ENCODE peak calls at places on chromosomes 1 and 21, in four cellular contexts. K is GM10248, I is astrocyte of the spinal cord, L is fibroblast of the conjunctiva. W is an unnamed sample.
A peak's percentile ranks its signal among the peaks of the same experiment; 100 is the strongest.

GRCh38 chr1:71089536-71090270 is 8.9 kb upstream of the ZRANB2 start:
- DNase-seq in L (peak; percentile 57), I (peak; percentile 71), K (no peak), W (no peak)

GRCh38 chr1:112904071-112904830 is 51.7 kb downstream of the SLC16A1 start:
- DNase-seq in L (peak; percentile 31), K (no peak), I (peak; percentile 63), W (no peak)

GRCh38 chr1:34929853-34930701 is 627 bp upstream of the DLGAP3 start:
- DNase-seq in I (no peak), L (no peak), K (no peak), W (no peak)

GRCh38 chr1:7356079-7356478 is 415.0 kb upstream of the VAMP3 start:
- DNase-seq in L (no peak), I (no peak), K (no peak), W (no peak)

GRCh38 chr1:46246548-46247432 is 773 bp upstream of the RAD54L start:
- DNase-seq in K (peak; percentile 40), I (no peak), L (peak; percentile 18), W (peak; percentile 41)

GRCh38 chr1:66176012-66176715 is 357.8 kb upstream of the SGIP1 start:
- DNase-seq in L (no peak), K (no peak), I (peak; percentile 12), W (no peak)

GRCh38 chr1:100904528-100904927 is 8.6 kb downstream of the SLC30A7 start:
- DNase-seq in K (no peak), L (no peak), I (no peak), W (no peak)

GRCh38 chr1:23639460-23639859 is 52.1 kb upstream of the RPL11 start:
- DNase-seq in L (no peak), I (no peak), K (no peak), W (no peak)

GRCh38 chr1:230144765-230145504 is 77.9 kb downstream of the GALNT2 start:
- DNase-seq in I (no peak), K (no peak), L (no peak), W (no peak)

GRCh38 chr1:115837762-115838421 is 3.0 kb downstream of the NHLH2 start:
- DNase-seq in L (no peak), K (no peak), I (no peak), W (no peak)

GRCh38 chr1:61839702-61840101 is 97.4 kb downstream of the PATJ start:
- DNase-seq in L (no peak), K (no peak), I (peak; percentile 73), W (no peak)

GRCh38 chr21:41601573-41602371 is 93.8 kb upstream of the TMPRSS2 start:
- DNase-seq in L (no peak), K (no peak), I (no peak), W (no peak)

GRCh38 chr1:151371744-151372410 is 628 bp downstream of the SELENBP1 start:
- DNase-seq in I (peak; percentile 10), K (no peak), L (peak; percentile 40), W (no peak)

GRCh38 chr1:7624791-7625355 is 146.2 kb upstream of the VAMP3 start:
- DNase-seq in I (no peak), L (no peak), K (no peak), W (no peak)

GRCh38 chr1:183215076-183215720 is 29.1 kb downstream of the LAMC2 start:
- DNase-seq in K (no peak), L (no peak), I (no peak), W (no peak)

GRCh38 chr1:180952657-180953013 is 39.9 kb downstream of the KIAA1614 start:
- DNase-seq in K (no peak), I (no peak), L (no peak), W (no peak)

GRCh38 chr1:231954751-231955150 is 328.2 kb downstream of the DISC1 start:
- DNase-seq in L (no peak), I (no peak), K (no peak), W (no peak)

W was measured in germinal center.